ENCODE peak calls at places on chromosomes 13 and 19, in four cellular contexts. One of them, this sample, is unnamed.
A peak's percentile ranks its signal among the peaks of the same experiment; 100 is the strongest.

GRCh38 chr19:18322318-18322758 is 538 bp downstream of the LSM4 start:
- DNase-seq in HepG2: peak; percentile 74
- DNase-seq in K562: peak; percentile 87
- DNase-seq in H1: no peak
- DNase-seq in this sample: peak; percentile 34

GRCh38 chr19:18470153-18470552 is 32.2 kb upstream of the ISYNA1 start:
- DNase-seq in HepG2: peak; percentile 55
- DNase-seq in K562: peak; percentile 73
- DNase-seq in H1: no peak
- DNase-seq in this sample: peak; percentile 26

GRCh38 chr19:45172611-45173208 is 5.3 kb downstream of the TRAPPC6A start:
- DNase-seq in HepG2: no peak
- DNase-seq in K562: no peak
- DNase-seq in H1: no peak
- DNase-seq in this sample: no peak

GRCh38 chr13:111940892-111941291 is 126.1 kb upstream of the SOX1 start:
- DNase-seq in HepG2: no peak
- DNase-seq in K562: no peak
- DNase-seq in H1: no peak
- DNase-seq in this sample: no peak

GRCh38 chr19:19613456-19613855 is 5.0 kb downstream of the PBX4 start:
- DNase-seq in HepG2: no peak
- DNase-seq in K562: no peak
- DNase-seq in H1: no peak
- DNase-seq in this sample: no peak

GRCh38 chr19:47324502-47324901 is 7.5 kb upstream of the C5AR2 start:
- DNase-seq in HepG2: no peak
- DNase-seq in K562: no peak
- DNase-seq in H1: no peak
- DNase-seq in this sample: peak; percentile 13

GRCh38 chr13:31945202-31945978 is 86.2 kb upstream of the FRY start:
- DNase-seq in HepG2: no peak
- DNase-seq in K562: peak; percentile 5
- DNase-seq in H1: no peak
- DNase-seq in this sample: no peak

GRCh38 chr13:31182987-31183386 is 16.8 kb upstream of the B3GLCT start:
- DNase-seq in HepG2: no peak
- DNase-seq in K562: no peak
- DNase-seq in H1: no peak
- DNase-seq in this sample: no peak

GRCh38 chr13:109387438-109387837 is 398.9 kb downstream of the IRS2 start:
- DNase-seq in HepG2: no peak
- DNase-seq in K562: no peak
- DNase-seq in H1: no peak
- DNase-seq in this sample: no peak

GRCh38 chr19:11234486-11235075 is 4.8 kb upstream of the ANGPTL8 start:
- DNase-seq in HepG2: peak; percentile 75
- DNase-seq in K562: no peak
- DNase-seq in H1: no peak
- DNase-seq in this sample: no peak

GRCh38 chr19:5539431-5539833 is 28.3 kb downstream of the TINCR start:
- DNase-seq in HepG2: no peak
- DNase-seq in K562: no peak
- DNase-seq in H1: no peak
- DNase-seq in this sample: no peak

GRCh38 chr13:20174656-20175405 is 14.0 kb upstream of the GJA3 start:
- DNase-seq in HepG2: peak; percentile 26
- DNase-seq in K562: peak; percentile 45
- DNase-seq in H1: peak; percentile 53
- DNase-seq in this sample: peak; percentile 73

GRCh38 chr13:48487968-48488367 is 44.9 kb downstream of the RCBTB2 start:
- DNase-seq in HepG2: no peak
- DNase-seq in K562: no peak
- DNase-seq in H1: no peak
- DNase-seq in this sample: no peak

GRCh38 chr13:39815345-39816111 is 160.1 kb downstream of the COG6 start:
- DNase-seq in HepG2: no peak
- DNase-seq in K562: no peak
- DNase-seq in H1: no peak
- DNase-seq in this sample: peak; percentile 79

GRCh38 chr19:10568444-10568825 is 344 bp downstream of the CDKN2D start:
- DNase-seq in HepG2: no peak
- DNase-seq in K562: peak; percentile 66
- DNase-seq in H1: no peak
- DNase-seq in this sample: no peak

GRCh38 chr19:900302-901111 is 7.2 kb downstream of the RNU6-9 start:
- DNase-seq in HepG2: no peak
- DNase-seq in K562: peak; percentile 88
- DNase-seq in H1: no peak
- DNase-seq in this sample: no peak

GRCh38 chr13:65154661-65155447 is 2075.3 kb downstream of the PCDH9 start:
- DNase-seq in HepG2: no peak
- DNase-seq in K562: no peak
- DNase-seq in H1: no peak
- DNase-seq in this sample: no peak

GRCh38 chr13:47904239-47904638 is 96.8 kb downstream of the SUCLA2 start:
- DNase-seq in HepG2: no peak
- DNase-seq in K562: peak; percentile 32
- DNase-seq in H1: no peak
- DNase-seq in this sample: no peak

GRCh38 chr13:59464926-59465325 is 698.8 kb downstream of the DIAPH3 start:
- DNase-seq in HepG2: no peak
- DNase-seq in K562: no peak
- DNase-seq in H1: no peak
- DNase-seq in this sample: no peak

GRCh38 chr13:49220856-49221614 is 897 bp downstream of the MLNR start:
- DNase-seq in HepG2: no peak
- DNase-seq in K562: no peak
- DNase-seq in H1: no peak
- DNase-seq in this sample: no peak

GRCh38 chr19:8460516-8461298 is 15.9 kb downstream of the HNRNPM start:
- DNase-seq in HepG2: no peak
- DNase-seq in K562: no peak
- DNase-seq in H1: no peak
- DNase-seq in this sample: no peak

GRCh38 chr13:80726895-80727294 is 386.0 kb upstream of the SPRY2 start:
- DNase-seq in HepG2: no peak
- DNase-seq in K562: no peak
- DNase-seq in H1: no peak
- DNase-seq in this sample: no peak

GRCh38 chr19:48348737-48349136 is 15.0 kb downstream of the TMEM143 start:
- DNase-seq in HepG2: no peak
- DNase-seq in K562: no peak
- DNase-seq in H1: no peak
- DNase-seq in this sample: no peak

GRCh38 chr19:48344892-48345291 is 18.8 kb downstream of the TMEM143 start:
- DNase-seq in HepG2: no peak
- DNase-seq in K562: peak; percentile 56
- DNase-seq in H1: no peak
- DNase-seq in this sample: no peak

GRCh38 chr19:48346161-48346560 is 17.6 kb downstream of the TMEM143 start:
- DNase-seq in HepG2: no peak
- DNase-seq in K562: no peak
- DNase-seq in H1: no peak
- DNase-seq in this sample: no peak

GRCh38 chr19:48350856-48351255 is 12.9 kb downstream of the TMEM143 start:
- DNase-seq in HepG2: no peak
- DNase-seq in K562: no peak
- DNase-seq in H1: no peak
- DNase-seq in this sample: no peak

GRCh38 chr19:48348039-48348438 is 15.7 kb downstream of the TMEM143 start:
- DNase-seq in HepG2: peak; percentile 79
- DNase-seq in K562: no peak
- DNase-seq in H1: no peak
- DNase-seq in this sample: peak; percentile 39
- H3K9ac ChIP-seq in HepG2: no peak overlapping the region
- H3K9ac ChIP-seq in K562: no peak overlapping the region
- H3K9ac ChIP-seq in H1: no peak overlapping the region
- H3K9ac ChIP-seq in this sample: no peak overlapping the region

GRCh38 chr13:76879211-76879875 is 6.9 kb downstream of the KCTD12 start:
- DNase-seq in HepG2: no peak
- DNase-seq in K562: no peak
- DNase-seq in H1: no peak
- DNase-seq in this sample: peak; percentile 96
- TF ChIP-seq JUN in HepG2: no peak
- TF ChIP-seq JUN in K562: no peak
- TF ChIP-seq JUN in H1: no peak
- TF ChIP-seq JUN in this sample: peak; percentile 97

DNA sequence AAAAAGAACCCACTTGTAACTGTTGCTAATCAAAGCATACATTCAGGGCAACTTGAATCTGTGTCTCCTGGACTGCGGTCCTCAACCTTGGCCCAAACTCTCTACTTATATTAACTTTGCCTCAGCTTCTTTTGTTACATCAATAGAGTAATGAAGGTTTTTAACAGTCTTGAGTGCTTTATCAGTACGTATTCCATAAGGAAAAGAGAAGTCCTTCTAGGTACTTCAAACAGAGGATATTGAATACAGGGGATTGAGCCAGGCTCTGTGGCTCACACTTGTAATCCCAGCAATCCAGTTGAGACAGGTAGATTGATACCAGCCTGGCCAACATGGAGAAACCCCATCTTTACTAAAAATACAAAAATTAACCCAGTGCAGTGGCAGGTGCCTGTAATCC is 1.2 kb upstream of the EPS15L1 start:
- DNase-seq in HepG2: no peak
- DNase-seq in K562: no peak
- DNase-seq in H1: no peak
- DNase-seq in this sample: no peak
- H2AFZ ChIP-seq in HepG2: no peak overlapping the region
- H2AFZ ChIP-seq in K562: no peak overlapping the region
- H2AFZ ChIP-seq in H1: no peak overlapping the region
- H2AFZ ChIP-seq in this sample: no peak overlapping the region

GRCh38 chr19:3035542-3036118 is 6.5 kb upstream of the TLE2 start:
- DNase-seq in HepG2: peak; percentile 98
- DNase-seq in K562: peak; percentile 99
- DNase-seq in H1: peak; percentile 94
- DNase-seq in this sample: peak; percentile 100
- H3K9ac ChIP-seq in HepG2: peak overlapping the region; percentile 74
- H3K9ac ChIP-seq in K562: peak overlapping the region; percentile 90
- H3K9ac ChIP-seq in H1: peak overlapping the region; percentile 56
- H3K9ac ChIP-seq in this sample: peak overlapping the region; percentile 64

GRCh38 chr13:44050450-44051063 is 170.9 kb downstream of the LACC1 start:
- DNase-seq in HepG2: peak; percentile 7
- DNase-seq in K562: peak; percentile 6
- DNase-seq in H1: no peak
- DNase-seq in this sample: peak; percentile 49
- TF ChIP-seq JUN in HepG2: no peak
- TF ChIP-seq JUN in K562: no peak
- TF ChIP-seq JUN in H1: no peak
- TF ChIP-seq JUN in this sample: no peak

DNA sequence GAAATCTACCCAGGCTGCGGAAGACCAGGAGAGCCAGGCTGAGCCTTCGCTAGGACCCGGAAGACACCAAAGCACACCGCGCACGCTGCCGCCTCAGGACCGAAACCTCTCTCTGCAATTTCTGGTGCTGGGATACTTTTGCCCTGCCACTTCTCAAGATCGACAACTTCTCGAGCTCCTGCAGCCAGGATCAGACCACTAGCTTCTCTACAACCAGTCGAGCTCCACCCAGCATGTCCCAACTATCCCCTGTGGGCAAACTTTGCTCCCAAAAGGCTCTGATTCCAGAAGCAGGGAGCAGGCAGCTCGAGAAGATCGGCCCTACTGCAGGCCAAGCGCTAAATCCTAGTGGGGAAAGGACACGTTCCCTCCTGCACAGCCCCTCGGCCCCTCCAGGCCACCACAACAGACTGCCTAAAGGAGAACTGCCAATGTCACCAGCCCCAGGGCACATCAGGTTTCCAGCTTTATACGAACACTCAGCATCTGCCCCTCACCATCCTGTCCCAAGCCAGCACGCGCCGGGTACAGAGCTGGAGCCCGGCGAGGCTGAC is 981 bp downstream of the AKAP8 start:
- DNase-seq in HepG2: peak; percentile 34
- DNase-seq in K562: peak; percentile 77
- DNase-seq in H1: no peak
- DNase-seq in this sample: peak; percentile 43
- H2AFZ ChIP-seq in HepG2: no peak overlapping the region
- H2AFZ ChIP-seq in K562: peak overlapping the region; percentile 90
- H2AFZ ChIP-seq in H1: no peak overlapping the region
- H2AFZ ChIP-seq in this sample: peak overlapping the region; percentile 39

GRCh38 chr13:98141938-98142426 is 912 bp upstream of the FARP1 start:
- DNase-seq in HepG2: no peak
- DNase-seq in K562: no peak
- DNase-seq in H1: no peak
- DNase-seq in this sample: no peak
- H3K9ac ChIP-seq in HepG2: peak overlapping the region; percentile 85
- H3K9ac ChIP-seq in K562: no peak overlapping the region
- H3K9ac ChIP-seq in H1: peak overlapping the region; percentile 8
- H3K9ac ChIP-seq in this sample: no peak overlapping the region

DNA sequence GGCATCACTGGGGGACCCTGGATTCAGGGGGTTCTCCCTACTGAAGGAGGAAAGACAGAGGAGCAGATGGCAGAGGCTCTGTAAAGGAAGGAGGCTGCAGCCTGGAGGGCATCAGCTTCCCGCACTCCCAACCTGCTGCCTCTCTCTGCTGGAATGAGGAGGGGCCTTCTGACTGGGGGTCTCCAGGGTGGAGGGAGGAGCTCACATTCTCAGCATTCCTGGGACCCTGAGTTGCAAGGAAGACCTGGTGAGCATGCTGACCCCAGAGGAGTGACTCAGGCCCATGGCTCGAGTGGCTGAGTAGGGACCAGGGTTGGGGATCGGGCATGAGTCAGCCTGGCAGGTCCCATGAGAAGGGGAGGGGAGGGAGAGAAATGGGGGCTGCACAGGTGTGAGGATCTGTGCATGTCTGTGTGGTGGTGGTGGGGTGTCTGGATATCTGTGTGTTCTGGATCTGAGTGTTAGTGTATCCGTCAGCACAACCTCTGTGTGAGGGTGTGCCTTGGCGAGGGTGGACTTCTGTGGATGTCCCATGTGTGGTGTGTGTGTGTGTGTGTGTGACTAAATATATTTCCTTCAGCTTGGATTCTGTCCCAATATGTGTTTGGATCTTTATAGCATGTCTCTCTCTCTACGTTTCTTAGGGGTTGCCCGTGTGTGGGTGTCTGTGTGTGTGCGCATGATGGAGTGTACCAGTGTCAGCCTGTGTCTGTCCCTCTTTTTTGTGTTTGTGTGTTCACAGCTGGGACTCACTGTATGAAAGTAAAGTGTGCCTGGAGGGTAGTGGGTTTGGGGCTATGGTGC is 4.6 kb downstream of the AXL start:
- DNase-seq in HepG2: peak; percentile 57
- DNase-seq in K562: no peak
- DNase-seq in H1: peak; percentile 84
- DNase-seq in this sample: peak; percentile 83
- TF ChIP-seq JUN in HepG2: no peak
- TF ChIP-seq JUN in K562: peak; percentile 52
- TF ChIP-seq JUN in H1: peak; percentile 52
- TF ChIP-seq JUN in this sample: peak; percentile 75